ENCODE peak calls at places on chromosomes 11 and 22, in four cellular contexts. C is H9, I is IMR-90, Y is H1. J is an unnamed sample.

GRCh38 chr22:41762980-41763779 is 37.3 kb upstream of the CCDC134 start:
- DNase-seq in Y (peak), I (no peak), C (peak), J (no peak)

GRCh38 chr11:111920908-111921307 is 2.2 kb downstream of the C11orf52 start:
- DNase-seq in I (no peak), Y (no peak), C (no peak), J (no peak)

GRCh38 chr11:59264736-59265135 is 52.0 kb upstream of the MPEG1 start:
- DNase-seq in Y (no peak), C (no peak), I (no peak), J (no peak)

GRCh38 chr22:19554834-19555404 is 30.7 kb upstream of the CLDN5 start:
- DNase-seq in Y (peak), C (peak), I (peak), J (peak)

GRCh38 chr11:109939176-109939810 is 153.9 kb upstream of the ZC3H12C start:
- DNase-seq in Y (no peak), I (peak), C (no peak), J (peak)

GRCh38 chr22:36117053-36117554 is 43.5 kb downstream of the APOL3 start:
- DNase-seq in Y (no peak), I (no peak), C (no peak), J (no peak)

GRCh38 chr22:40120783-40121182 is 56.9 kb upstream of the TNRC6B start:
- DNase-seq in C (no peak), I (no peak), Y (no peak), J (no peak)

GRCh38 chr11:69950120-69950519 is 128.0 kb upstream of the ANO1 start:
- DNase-seq in Y (peak), I (peak), C (peak), J (no peak)

GRCh38 chr22:33757443-33758124 is 162.7 kb downstream of the LARGE1 start:
- DNase-seq in I (no peak), Y (no peak), C (no peak), J (no peak)

GRCh38 chr11:100629671-100630070 is 57.4 kb upstream of the ARHGAP42 start:
- DNase-seq in I (no peak), Y (no peak), C (no peak), J (peak)

GRCh38 chr11:68049509-68050370 is 10.9 kb downstream of the TCIRG1 start:
- DNase-seq in Y (no peak), C (peak), I (no peak), J (no peak)

GRCh38 chr22:27775698-27776409 is 25.7 kb downstream of the MN1 start:
- DNase-seq in I (no peak), Y (no peak), C (peak), J (no peak)

GRCh38 chr11:31810779-31811647 is at the start of gene PAX6:
- DNase-seq in Y (peak), I (peak), C (peak), J (no peak)
- H3K14ac ChIP-seq in Y (no peak), I (no peak), C (no peak), J (no peak)

GRCh38 chr11:126456783-126457542 is 101.5 kb downstream of the ST3GAL4 start:
- DNase-seq in C (no peak), Y (no peak), I (no peak), J (no peak)
- H4K91ac ChIP-seq in C (no peak), Y (no peak), I (no peak), J (no peak)

GRCh38 chr11:130001491-130002351 is 914 bp downstream of the PRDM10 start:
- DNase-seq in I (peak), C (peak), Y (peak), J (peak)
- H3K14ac ChIP-seq in I (peak), C (peak), Y (no peak), J (peak)

DNA sequence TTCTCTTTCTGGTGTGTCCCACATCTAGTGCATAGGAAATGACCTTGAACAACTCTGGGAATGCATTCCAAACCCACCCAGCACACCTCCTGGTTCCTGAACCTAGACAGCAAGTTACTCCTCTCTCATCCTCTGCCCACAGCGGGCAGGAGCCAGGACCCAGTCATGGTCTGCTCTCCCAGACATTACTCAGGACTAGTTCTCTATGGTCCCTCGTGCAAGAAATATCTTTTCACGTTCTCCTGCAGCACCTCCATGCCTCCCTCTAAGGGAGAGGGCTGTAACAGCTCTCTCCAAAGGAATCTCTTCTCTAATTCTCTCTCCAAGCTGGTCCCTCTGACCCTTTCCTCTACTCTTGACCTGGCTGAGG is 57.9 kb upstream of the PRSS23 start:
- DNase-seq in C (no peak), I (no peak), Y (no peak), J (no peak)
- H4K91ac ChIP-seq in C (no peak), I (peak), Y (no peak), J (peak)

GRCh38 chr11:2687223-2687530 is 12.6 kb downstream of the KCNQ1OT1 start:
- DNase-seq in I (no peak), Y (no peak), C (no peak), J (no peak)
- H3K14ac ChIP-seq in I (no peak), Y (no peak), C (no peak), J (no peak)

DNA sequence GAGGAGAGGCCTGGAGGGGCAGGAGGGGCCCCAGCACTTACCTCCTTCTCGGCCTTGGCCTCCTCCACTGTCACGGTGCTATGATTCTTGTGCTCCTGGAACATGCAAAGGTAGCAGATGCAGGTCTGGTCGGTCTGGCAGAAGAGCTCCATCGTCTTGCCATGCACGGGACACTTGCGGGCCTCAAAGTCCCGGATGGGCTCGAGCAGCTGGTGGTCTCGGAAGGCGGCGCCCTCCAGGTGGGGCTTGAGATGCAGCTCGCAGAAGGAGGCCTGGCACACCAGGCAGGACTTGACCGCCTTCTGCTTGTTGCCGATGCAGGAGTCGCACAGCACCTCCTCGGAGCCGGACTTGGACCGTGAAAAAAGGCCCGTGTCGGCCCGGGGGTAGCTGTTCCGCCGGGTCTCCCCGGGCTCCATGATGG is 714 bp downstream of the TRIM29 start:
- DNase-seq in Y (peak), I (no peak), C (peak), J (no peak)
- H4K91ac ChIP-seq in Y (no peak), I (no peak), C (no peak), J (no peak)

GRCh38 chr11:2924381-2924780 is 4.8 kb downstream of the PHLDA2 start:
- DNase-seq in I (no peak), C (no peak), Y (no peak), J (no peak)
- H3K14ac ChIP-seq in I (no peak), C (no peak), Y (no peak), J (no peak)

GRCh38 chr22:28799834-28800307 is 498 bp downstream of the XBP1 start:
- DNase-seq in Y (no peak), C (peak), I (peak), J (peak)
- H4K91ac ChIP-seq in Y (peak), C (peak), I (peak), J (peak)

DNA sequence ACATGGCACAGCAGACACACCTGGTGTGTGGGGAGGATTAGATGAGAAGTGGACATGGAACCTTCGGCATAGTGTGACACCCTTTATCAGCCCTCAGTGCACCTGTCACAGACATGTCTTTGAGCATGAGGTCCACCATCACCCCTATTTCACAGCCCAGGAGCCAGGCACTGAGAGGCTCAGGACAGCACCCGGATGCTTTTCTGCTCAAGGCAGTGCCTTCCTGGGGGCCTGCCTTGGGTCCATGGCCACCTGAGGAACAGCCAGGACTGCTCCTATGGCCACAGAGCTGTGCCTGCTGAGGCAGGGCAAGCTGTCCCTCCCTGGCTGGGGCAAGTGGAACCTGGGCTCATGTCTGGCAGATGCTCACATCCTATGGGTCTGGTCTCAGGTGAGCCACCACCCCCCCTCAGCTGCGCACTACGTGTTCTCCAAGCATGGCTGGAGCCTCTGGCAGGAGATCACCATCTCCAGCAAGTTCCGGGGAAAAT is 75.8 kb downstream of the MORC2 start:
- DNase-seq in I (no peak), C (no peak), Y (peak), J (no peak)
- H3K14ac ChIP-seq in I (no peak), C (no peak), Y (no peak), J (no peak)